ENCODE peak calls at places on chromosome 6, in eight cellular contexts. Q is foreskin fibroblast; C is CD4-positive, alpha-beta T cell; O is ACHN; R is RWPE2; P is WTC11; W is activated naive CD8-positive, alpha-beta T cell treated with anti-CD3 and anti-CD28 coated beads, Interleukin-2, amount 50 U/mL, for 24 hours; G is T-helper 2 cell. Y is an unnamed sample.

GRCh38 chr6:31216208-31216898 is 45.9 kb upstream of the POU5F1 start:
- DNase-seq in Q (no peak), C (no peak), O (no peak), R (no peak), P (no peak), W (no peak), G (no peak), Y (no peak)

GRCh38 chr6:31715022-31715683 is at the start of gene LY6G6D:
- DNase-seq in Q (no peak), C (no peak), O (no peak), R (no peak), P (no peak), W (no peak), G (no peak), Y (no peak)

GRCh38 chr6:431986-432385 is 40.4 kb downstream of the IRF4 start:
- DNase-seq in Q (no peak), C (no peak), O (no peak), R (no peak), P (no peak), W (peak; percentile 65), G (peak; percentile 32), Y (no peak)

GRCh38 chr6:7721654-7722053 is 4.2 kb upstream of the BMP6 start:
- DNase-seq in Q (no peak), C (no peak), O (peak; percentile 36), R (no peak), P (no peak), W (no peak), G (no peak), Y (no peak)

GRCh38 chr6:38375937-38376336 is 263.8 kb downstream of the BTBD9 start:
- DNase-seq in Q (no peak), C (no peak), O (no peak), R (no peak), P (no peak), W (no peak), G (no peak), Y (no peak)

GRCh38 chr6:101806241-101806640 is 412.7 kb downstream of the GRIK2 start:
- DNase-seq in Q (peak; percentile 21), C (no peak), O (peak; percentile 23), R (no peak), P (no peak), W (no peak), G (no peak), Y (no peak)

GRCh38 chr6:44100088-44100550 is 27.1 kb downstream of the MRPL14 start:
- DNase-seq in Q (no peak), C (no peak), O (peak; percentile 50), R (no peak), P (peak; percentile 37), W (no peak), G (no peak), Y (no peak)

GRCh38 chr6:107636486-107636885 is 146.6 kb downstream of the SOBP start:
- DNase-seq in Q (no peak), C (no peak), O (no peak), R (no peak), P (peak; percentile 58), W (no peak), G (no peak), Y (no peak)

GRCh38 chr6:81242634-81243033 is 509.8 kb downstream of the TENT5A start:
- DNase-seq in Q (no peak), C (no peak), O (no peak), R (no peak), P (no peak), W (no peak), G (no peak), Y (no peak)

GRCh38 chr6:154615483-154616025 is 105.1 kb upstream of the CNKSR3 start:
- DNase-seq in Q (no peak), C (no peak), O (peak; percentile 83), R (no peak), P (peak; percentile 24), W (no peak), G (no peak), Y (no peak)

GRCh38 chr6:170068496-170068895 is 222.4 kb downstream of the DLL1 start:
- DNase-seq in Q (no peak), C (peak; percentile 8), O (no peak), R (peak; percentile 29), P (no peak), W (no peak), G (no peak), Y (no peak)

GRCh38 chr6:10528170-10528981 is 7.2 kb downstream of the GCNT2 start:
- DNase-seq in Q (peak; percentile 19), C (no peak), O (peak; percentile 63), R (no peak), P (no peak), W (no peak), G (no peak), Y (no peak)

GRCh38 chr6:87671555-87672029 is 30.4 kb downstream of the AKIRIN2 start:
- DNase-seq in Q (no peak), C (no peak), O (no peak), R (no peak), P (no peak), W (no peak), G (no peak), Y (no peak)

GRCh38 chr6:14861491-14861943 is 384.4 kb upstream of the JARID2 start:
- DNase-seq in Q (no peak), C (no peak), O (no peak), R (no peak), P (peak; percentile 44), W (peak; percentile 41), G (no peak), Y (no peak)

GRCh38 chr6:159282351-159282750 is 113.2 kb downstream of the FNDC1 start:
- DNase-seq in Q (no peak), C (no peak), O (no peak), R (no peak), P (no peak), W (no peak), G (no peak), Y (no peak)

GRCh38 chr6:146355521-146356100 is 188.0 kb upstream of the RAB32 start:
- DNase-seq in Q (no peak), C (no peak), O (no peak), R (no peak), P (no peak), W (no peak), G (no peak), Y (no peak)

GRCh38 chr6:13795041-13795748 is 19.2 kb downstream of the MCUR1 start:
- DNase-seq in Q (peak; percentile 72), C (peak; percentile 83), O (peak; percentile 84), R (peak; percentile 66), P (peak; percentile 84), W (peak; percentile 88), G (peak; percentile 81), Y (peak; percentile 49)

GRCh38 chr6:27630727-27631613 is 158.1 kb upstream of the ZNF184 start:
- DNase-seq in Q (peak; percentile 31), C (no peak), O (peak; percentile 79), R (peak; percentile 81), P (peak; percentile 89), W (peak; percentile 79), G (no peak), Y (no peak)

GRCh38 chr6:37965964-37966676 is 146.6 kb downstream of the ZFAND3 start:
- DNase-seq in Q (peak; percentile 29), C (no peak), O (peak; percentile 41), R (no peak), P (no peak), W (no peak), G (no peak), Y (no peak)

GRCh38 chr6:163345931-163346330 is 68.6 kb upstream of the QKI start:
- DNase-seq in Q (no peak), C (no peak), O (no peak), R (no peak), P (no peak), W (no peak), G (no peak), Y (no peak)

GRCh38 chr6:88368071-88368787 is 202.1 kb upstream of the CNR1 start:
- DNase-seq in Q (peak; percentile 59), C (no peak), O (peak; percentile 73), R (no peak), P (no peak), W (no peak), G (no peak), Y (no peak)

GRCh38 chr6:121247386-121247785 is 86.9 kb downstream of the TBC1D32 start:
- DNase-seq in Q (no peak), C (no peak), O (no peak), R (no peak), P (no peak), W (no peak), G (no peak), Y (no peak)

GRCh38 chr6:161067749-161068148 is 76.2 kb downstream of the MAP3K4 start:
- DNase-seq in Q (no peak), C (no peak), O (no peak), R (no peak), P (no peak), W (no peak), G (no peak), Y (no peak)

GRCh38 chr6:29631860-29632731 is 887 bp downstream of the GABBR1 start:
- DNase-seq in Q (peak; percentile 57), C (peak; percentile 65), O (peak; percentile 71), R (peak; percentile 72), P (peak; percentile 71), W (peak; percentile 54), G (peak; percentile 16), Y (peak; percentile 50)

GRCh38 chr6:98471444-98471843 is 362.9 kb upstream of the POU3F2 start:
- DNase-seq in Q (no peak), C (no peak), O (no peak), R (no peak), P (no peak), W (no peak), G (no peak), Y (no peak)